ENCODE peak calls at places on chromosomes 2 and 18, in ten cellular contexts. H is CD8-positive, alpha-beta T cell; C is CD4-positive, alpha-beta T cell; B is AG20443; U is iPS-NIHi11; A is AG08395; Y is spleen; Z is pancreas; E is foreskin melanocyte; T is NCI-H2081. Q is an unnamed sample.

GRCh38 chr2:36964496-36965058 is 1.8 kb downstream of the STRN start:
- DNase-seq in H (no peak), C (no peak), B (no peak), U (no peak), A (no peak), Y (no peak), Z (no peak), E (no peak), T (no peak), Q (no peak)

GRCh38 chr2:12320027-12320734 is 396.6 kb upstream of the TRIB2 start:
- DNase-seq in H (no peak), C (no peak), B (no peak), U (no peak), A (no peak), Y (no peak), Z (no peak), E (no peak), T (no peak), Q (no peak)

GRCh38 chr18:13221821-13222220 is 3.3 kb downstream of the LDLRAD4 start:
- DNase-seq in H (no peak), C (no peak), B (no peak), U (no peak), A (no peak), Y (no peak), Z (no peak), E (no peak), T (peak), Q (no peak)

GRCh38 chr2:18883626-18884456 is 294.5 kb upstream of the NT5C1B start:
- DNase-seq in H (no peak), C (no peak), B (no peak), U (no peak), A (no peak), Y (no peak), Z (no peak), E (peak), T (no peak), Q (no peak)

GRCh38 chr18:8215741-8216140 is 393.5 kb upstream of the RAB12 start:
- DNase-seq in H (no peak), C (no peak), B (no peak), U (no peak), A (no peak), Y (no peak), Z (no peak), E (no peak), T (no peak), Q (no peak)

GRCh38 chr2:105671156-105671555 is 73.6 kb upstream of the NCK2 start:
- DNase-seq in H (no peak), C (no peak), B (peak), U (no peak), A (peak), Y (no peak), Z (no peak), E (no peak), T (no peak), Q (no peak)

GRCh38 chr18:59042477-59042842 is 97.2 kb upstream of the SEC11C start:
- DNase-seq in H (no peak), C (no peak), B (peak), U (no peak), A (peak), Y (no peak), Z (no peak), E (no peak), T (no peak), Q (no peak)

GRCh38 chr2:64036343-64036742 is 17.1 kb upstream of the VPS54 start:
- DNase-seq in H (no peak), C (no peak), B (peak), U (no peak), A (peak), Y (no peak), Z (no peak), E (no peak), T (no peak), Q (no peak)

GRCh38 chr2:70657246-70657645 is 103.6 kb upstream of the TGFA start:
- DNase-seq in H (no peak), C (no peak), B (no peak), U (no peak), A (no peak), Y (no peak), Z (no peak), E (no peak), T (no peak), Q (no peak)

GRCh38 chr18:71068338-71068737 is 779.5 kb downstream of the SOCS6 start:
- DNase-seq in H (no peak), C (no peak), B (no peak), U (no peak), A (no peak), Y (no peak), Z (no peak), E (no peak), T (no peak), Q (no peak)

GRCh38 chr2:221779614-221780067 is 207.5 kb upstream of the EPHA4 start:
- DNase-seq in H (no peak), C (no peak), B (peak), U (no peak), A (peak), Y (no peak), Z (no peak), E (no peak), T (no peak), Q (no peak)